ENCODE peak calls at places on chromosomes 7 and 10, in four cellular contexts. O is AG04450; R is CD8-positive, alpha-beta T cell; Y is GM13976. H is an unnamed sample.
A peak's percentile ranks its signal among the peaks of the same experiment; 100 is the strongest.

GRCh38 chr10:64468219-64468618 is 947.0 kb downstream of the REEP3 start:
- DNase-seq in O (no peak), Y (no peak), R (no peak), H (no peak)

GRCh38 chr7:12583181-12583580 is 12.7 kb downstream of the SCIN start:
- DNase-seq in Y (no peak), R (no peak), O (no peak), H (no peak)

GRCh38 chr7:154409703-154410311 is 357.6 kb downstream of the DPP6 start:
- DNase-seq in Y (no peak), O (no peak), R (no peak), H (no peak)

GRCh38 chr10:92567952-92568600 is 5.8 kb downstream of the IDE start:
- DNase-seq in Y (peak; percentile 55), O (no peak), R (no peak), H (no peak)

GRCh38 chr7:27917119-27917518 is 177.2 kb downstream of the TAX1BP1 start:
- DNase-seq in O (no peak), R (no peak), Y (no peak), H (no peak)

GRCh38 chr7:151121380-151122170 is 35.3 kb downstream of the AGAP3 start:
- DNase-seq in O (no peak), Y (no peak), R (no peak), H (no peak)

GRCh38 chr7:79770053-79770452 is 316.6 kb upstream of the MAGI2 start:
- DNase-seq in Y (no peak), O (no peak), R (no peak), H (no peak)

GRCh38 chr10:117373848-117374505 is 1.3 kb downstream of the PDZD8 start:
- DNase-seq in O (no peak), Y (peak; percentile 37), R (no peak), H (no peak)

GRCh38 chr10:75633568-75633967 is 202.1 kb downstream of the LRMDA start:
- DNase-seq in R (no peak), O (no peak), Y (no peak), H (no peak)

GRCh38 chr7:134450296-134451000 is 8.5 kb downstream of the AKR1B1 start:
- DNase-seq in R (no peak), Y (no peak), O (no peak), H (no peak)

GRCh38 chr10:115747811-115748210 is 525.2 kb downstream of the GFRA1 start:
- DNase-seq in R (no peak), O (no peak), Y (no peak), H (no peak)

GRCh38 chr7:79506481-79506880 is 53.0 kb upstream of the MAGI2 start:
- DNase-seq in R (no peak), Y (no peak), O (peak; percentile 23), H (no peak)

GRCh38 chr10:55266797-55267196 is 465.8 kb upstream of the PCDH15 start:
- DNase-seq in R (no peak), O (no peak), Y (no peak), H (no peak)

GRCh38 chr10:74539317-74539716 is 287.1 kb upstream of the KAT6B start:
- DNase-seq in Y (no peak), O (no peak), R (no peak), H (no peak)

GRCh38 chr10:71769279-71769823 is 4.0 kb downstream of the VSIR start:
- DNase-seq in R (no peak), O (no peak), Y (peak; percentile 60), H (no peak)

GRCh38 chr7:130669051-130669700 is 628 bp upstream of the COPG2 start:
- DNase-seq in R (no peak), Y (no peak), O (no peak), H (no peak)

GRCh38 chr7:138892016-138892630 is 89.1 kb downstream of the KIAA1549 start:
- DNase-seq in R (no peak), Y (no peak), O (no peak), H (no peak)

GRCh38 chr7:11243739-11244138 is 270.1 kb downstream of the PHF14 start:
- DNase-seq in O (no peak), R (no peak), Y (no peak), H (no peak)

GRCh38 chr7:43112941-43113621 is 634 bp downstream of the HECW1 start:
- DNase-seq in Y (peak; percentile 56), O (no peak), R (no peak), H (peak; percentile 72)

GRCh38 chr10:28331821-28332220 is 29.0 kb upstream of the MPP7 start:
- DNase-seq in O (peak; percentile 85), Y (no peak), R (no peak), H (no peak)

GRCh38 chr7:47693161-47693740 is 111.3 kb upstream of the TNS3 start:
- DNase-seq in R (no peak), Y (no peak), O (no peak), H (no peak)

GRCh38 chr10:3067045-3067858 is at the start of gene PFKP:
- DNase-seq in Y (peak; percentile 87), O (no peak), R (peak; percentile 39), H (no peak)

GRCh38 chr10:3068201-3068967 is 1.0 kb downstream of the PFKP start:
- DNase-seq in R (peak; percentile 19), O (no peak), Y (peak; percentile 80), H (no peak)

GRCh38 chr10:3067859-3068179 is 471 bp downstream of the PFKP start:
- DNase-seq in R (peak; percentile 7), O (no peak), Y (peak; percentile 56), H (no peak)

GRCh38 chr10:3069876-3070275 is 2.5 kb downstream of the PFKP start:
- DNase-seq in Y (no peak), O (no peak), R (no peak), H (no peak)

GRCh38 chr10:3068968-3069737 is 1.8 kb downstream of the PFKP start:
- DNase-seq in R (no peak), Y (peak; percentile 67), O (no peak), H (no peak)
- TF ChIP-seq CTCF in R (no peak), Y (peak; percentile 19), O (no peak), H (no peak)

GRCh38 chr10:85508159-85508558 is 858.4 kb downstream of the GRID1 start:
- DNase-seq in O (no peak), Y (no peak), R (no peak), H (no peak)

GRCh38 chr10:85515316-85515715 is 851.3 kb downstream of the GRID1 start:
- DNase-seq in O (no peak), Y (no peak), R (no peak), H (no peak)

GRCh38 chr10:85513450-85513849 is 853.1 kb downstream of the GRID1 start:
- DNase-seq in O (no peak), R (no peak), Y (no peak), H (no peak)

GRCh38 chr10:85510682-85511081 is 855.9 kb downstream of the GRID1 start:
- DNase-seq in Y (no peak), R (no peak), O (no peak), H (no peak)
- TF ChIP-seq CTCF in Y (no peak), R (no peak), O (no peak), H (peak; percentile 27)

GRCh38 chr7:23938937-23939552 is 229.0 kb downstream of the STK31 start:
- DNase-seq in R (no peak), O (no peak), Y (peak; percentile 30), H (no peak)
- TF ChIP-seq CTCF in R (no peak), O (peak; percentile 68), Y (peak; percentile 38), H (peak; percentile 29)

DNA sequence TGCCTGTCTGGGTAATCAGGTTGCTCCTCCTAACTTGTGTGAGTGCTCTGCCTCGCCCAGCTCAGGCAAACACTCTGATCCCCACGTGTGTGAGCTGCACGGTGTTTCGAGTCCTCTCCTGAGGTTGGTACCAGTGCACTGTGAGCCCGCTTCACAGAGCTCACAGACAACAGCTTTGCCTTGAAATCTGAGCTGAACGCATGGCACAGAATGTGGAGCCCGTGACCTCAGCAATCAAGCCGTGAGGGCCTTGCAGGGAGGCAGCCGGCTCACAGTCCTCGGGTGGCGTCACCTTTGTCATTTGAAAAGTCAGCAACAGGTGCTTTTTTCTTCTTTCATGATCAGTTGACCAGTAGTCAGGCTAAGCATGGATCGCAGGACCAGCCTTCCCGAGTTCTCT is 60.2 kb upstream of the ADGRA1 start:
- DNase-seq in O (no peak), R (no peak), Y (no peak), H (no peak)
- TF ChIP-seq CTCF in O (no peak), R (no peak), Y (no peak), H (no peak)

DNA sequence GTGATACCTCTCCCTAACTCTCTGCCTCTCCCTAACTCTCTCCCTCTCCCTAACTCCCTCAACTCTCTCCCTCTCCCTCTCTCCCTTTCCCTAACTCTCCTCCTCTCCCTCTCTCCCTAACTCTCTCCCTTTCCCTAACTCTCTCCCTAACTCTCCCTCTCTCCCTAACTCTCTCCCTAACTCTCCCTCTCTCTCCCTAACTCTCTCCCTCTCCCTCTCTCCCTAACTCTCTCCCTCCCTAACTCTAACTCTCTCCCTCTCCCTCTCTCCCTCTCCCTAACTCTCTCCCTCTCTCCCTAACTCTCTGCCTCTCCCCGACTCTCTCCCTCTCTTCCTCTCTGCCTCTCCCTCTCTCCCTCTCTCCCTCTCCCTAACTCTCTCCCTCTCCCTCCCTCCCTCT is 2.0 kb upstream of the PTPRN2 start:
- DNase-seq in O (no peak), R (no peak), Y (no peak), H (no peak)
- TF ChIP-seq CTCF in O (no peak), R (no peak), Y (no peak), H (no peak)